ENCODE peak calls at places on chromosomes 13 and 19, in ten cellular contexts. G, N, F, M, D, K, J, Z, A and O are unnamed samples.

GRCh38 chr13:96952592-96952991 is 41.7 kb downstream of the OXGR1 start:
- DNase-seq in G (no peak), N (no peak), F (no peak), M (no peak), D (no peak), K (no peak), J (no peak), Z (no peak), A (no peak), O (no peak)

GRCh38 chr19:50797429-50798115 is 7.4 kb downstream of the ACP4 start:
- DNase-seq in G (no peak), N (no peak), F (no peak), M (no peak), D (no peak), K (no peak), J (no peak), Z (no peak), A (no peak), O (no peak)

GRCh38 chr13:98941118-98941517 is 36.7 kb downstream of the DOCK9 start:
- DNase-seq in G (no peak), N (no peak), F (no peak), M (no peak), D (no peak), K (no peak), J (no peak), Z (no peak), A (no peak), O (no peak)

GRCh38 chr13:95355491-95355890 is 54.2 kb upstream of the ABCC4 start:
- DNase-seq in G (no peak), N (no peak), F (no peak), M (no peak), D (no peak), K (peak; percentile 5), J (no peak), Z (no peak), A (no peak), O (no peak)

GRCh38 chr13:51997641-51998330 is 13.5 kb downstream of the ATP7B start:
- DNase-seq in G (no peak), N (no peak), F (no peak), M (no peak), D (no peak), K (no peak), J (peak; percentile 44), Z (no peak), A (no peak), O (no peak)

GRCh38 chr19:805161-805561 is 7.9 kb downstream of the PTBP1 start:
- DNase-seq in G (no peak), N (no peak), F (no peak), M (no peak), D (no peak), K (no peak), J (no peak), Z (no peak), A (no peak), O (no peak)

GRCh38 chr13:112220925-112221324 is 154.0 kb downstream of the SOX1 start:
- DNase-seq in G (no peak), N (no peak), F (no peak), M (no peak), D (no peak), K (no peak), J (no peak), Z (no peak), A (no peak), O (no peak)

GRCh38 chr19:42246143-42246868 is 3.9 kb upstream of the GSK3A start:
- DNase-seq in G (peak; percentile 87), N (peak; percentile 83), F (peak; percentile 73), M (peak; percentile 67), D (no peak), K (peak; percentile 81), J (peak; percentile 73), Z (no peak), A (peak; percentile 75), O (peak; percentile 67)

GRCh38 chr13:50128406-50129048 is 113.3 kb downstream of the KCNRG start:
- DNase-seq in G (no peak), N (no peak), F (no peak), M (no peak), D (no peak), K (no peak), J (no peak), Z (no peak), A (no peak), O (no peak)

GRCh38 chr13:110113284-110113764 is 193.6 kb downstream of the COL4A1 start:
- DNase-seq in G (no peak), N (no peak), F (no peak), M (no peak), D (no peak), K (no peak), J (no peak), Z (no peak), A (no peak), O (no peak)

GRCh38 chr13:112007191-112007590 is 59.8 kb upstream of the SOX1 start:
- DNase-seq in G (no peak), N (no peak), F (no peak), M (no peak), D (no peak), K (no peak), J (no peak), Z (no peak), A (no peak), O (no peak)

GRCh38 chr13:52786747-52787146 is 47.1 kb upstream of the CNMD start:
- DNase-seq in G (no peak), N (no peak), F (no peak), M (no peak), D (no peak), K (no peak), J (no peak), Z (no peak), A (no peak), O (peak; percentile 76)

GRCh38 chr19:43596842-43597461 is 557 bp downstream of the ZNF576 start:
- DNase-seq in G (no peak), N (no peak), F (no peak), M (no peak), D (no peak), K (no peak), J (no peak), Z (no peak), A (no peak), O (no peak)

GRCh38 chr19:19054939-19055440 is 8.8 kb upstream of the SLC25A42 start:
- DNase-seq in G (no peak), N (no peak), F (no peak), M (no peak), D (no peak), K (no peak), J (no peak), Z (no peak), A (no peak), O (no peak)

GRCh38 chr13:106295971-106296370 is 239.5 kb downstream of the EFNB2 start:
- DNase-seq in G (no peak), N (no peak), F (no peak), M (no peak), D (no peak), K (no peak), J (no peak), Z (no peak), A (no peak), O (no peak)

GRCh38 chr13:18714889-18715288 is 466.7 kb downstream of the TUBA3C start:
- DNase-seq in G (no peak), N (no peak), F (no peak), M (no peak), D (no peak), K (no peak), J (no peak), Z (no peak), A (no peak), O (no peak)

GRCh38 chr19:38697197-38697596 is 47.1 kb downstream of the CAPN12 start:
- DNase-seq in G (no peak), N (no peak), F (no peak), M (no peak), D (no peak), K (no peak), J (no peak), Z (no peak), A (no peak), O (no peak)
- H3K27ac ChIP-seq in G (peak overlapping the region; percentile 86), N (no peak overlapping the region), F (peak overlapping the region; percentile 57), M (peak overlapping the region; percentile 86), D (no peak overlapping the region), K (no peak overlapping the region), J (peak overlapping the region; percentile 96), Z (no peak overlapping the region), A (peak overlapping the region; percentile 91), O (peak overlapping the region; percentile 70)

GRCh38 chr19:3604227-3604986 is 2.3 kb downstream of the TBXA2R start:
- DNase-seq in G (no peak), N (no peak), F (no peak), M (no peak), D (no peak), K (no peak), J (no peak), Z (no peak), A (no peak), O (no peak)
- H3K27ac ChIP-seq in G (peak overlapping the region; percentile 47), N (no peak overlapping the region), F (no peak overlapping the region), M (no peak overlapping the region), D (no peak overlapping the region), K (no peak overlapping the region), J (peak overlapping the region; percentile 53), Z (peak overlapping the region; percentile 26), A (peak overlapping the region; percentile 92), O (no peak overlapping the region)

DNA sequence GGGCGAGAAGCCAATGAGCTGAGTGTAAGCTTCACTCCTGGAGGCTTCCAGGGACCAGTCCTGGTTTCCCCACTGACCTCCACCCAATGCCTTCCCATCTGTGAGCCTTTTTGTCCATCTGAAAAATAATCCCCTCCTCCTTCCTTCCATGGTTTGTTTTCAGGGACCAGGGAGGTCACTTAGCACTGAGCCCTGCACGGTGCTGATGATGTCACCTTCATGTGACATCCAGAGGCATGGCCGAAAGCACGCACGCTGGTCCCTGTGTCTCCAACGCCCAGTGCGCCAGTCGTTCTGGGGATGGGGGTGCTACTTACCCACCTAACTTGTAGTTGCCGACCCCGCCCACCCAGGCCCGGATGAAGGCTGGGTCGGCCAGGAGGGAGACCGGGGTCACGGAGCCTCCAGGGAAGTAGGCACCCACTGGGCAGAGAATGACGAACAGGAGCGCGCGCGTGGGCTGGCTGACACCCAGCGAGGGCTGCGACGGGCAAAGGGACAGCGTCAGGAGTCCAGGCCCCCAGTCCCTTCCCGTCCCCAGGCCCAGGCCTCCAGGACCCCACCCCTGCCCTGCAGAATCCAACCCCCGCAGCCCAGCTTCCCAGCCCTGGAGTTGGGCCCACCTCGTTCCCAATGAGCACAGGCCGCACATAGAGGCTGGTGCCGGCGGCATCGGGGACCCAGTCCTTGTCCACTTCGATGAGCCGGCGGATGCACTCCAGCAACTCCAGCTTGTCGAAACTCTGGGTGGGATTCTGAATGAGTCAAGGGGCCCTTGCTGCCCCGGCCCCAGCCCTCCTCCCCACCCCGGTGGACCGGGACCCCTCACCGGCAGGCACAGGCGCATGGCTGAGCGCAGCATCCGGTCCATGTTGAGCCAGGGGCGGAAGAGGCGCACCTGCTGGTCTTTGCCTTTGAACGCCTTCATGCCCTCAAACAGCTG is 11.2 kb downstream of the BCAT2 start:
- DNase-seq in G (no peak), N (no peak), F (no peak), M (no peak), D (no peak), K (no peak), J (no peak), Z (no peak), A (no peak), O (no peak)
- H3K27ac ChIP-seq in G (no peak overlapping the region), N (no peak overlapping the region), F (no peak overlapping the region), M (no peak overlapping the region), D (no peak overlapping the region), K (no peak overlapping the region), J (no peak overlapping the region), Z (no peak overlapping the region), A (no peak overlapping the region), O (no peak overlapping the region)

DNA sequence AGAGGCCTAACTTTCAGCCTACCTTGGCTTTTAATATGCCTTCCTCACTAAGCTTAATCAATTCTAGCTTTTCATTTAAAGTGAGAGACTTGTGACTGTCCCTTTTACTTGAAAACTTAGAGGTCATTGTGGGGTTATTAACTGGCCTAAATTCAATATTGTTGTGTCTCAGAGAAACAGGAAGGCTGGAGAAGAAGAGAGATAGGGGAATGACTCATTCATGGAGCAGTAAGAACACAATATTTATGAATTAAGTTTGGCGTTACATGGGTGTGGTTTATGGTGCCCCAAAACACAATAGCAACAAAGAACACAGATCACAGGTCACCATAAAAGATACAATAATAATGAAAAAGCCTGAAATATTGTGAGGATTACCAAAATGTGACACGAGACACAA is 612.1 kb downstream of the TBC1D4 start:
- DNase-seq in G (no peak), N (no peak), F (no peak), M (no peak), D (no peak), K (no peak), J (no peak), Z (no peak), A (no peak), O (no peak)
- H3K27ac ChIP-seq in G (no peak overlapping the region), N (no peak overlapping the region), F (no peak overlapping the region), M (no peak overlapping the region), D (no peak overlapping the region), K (no peak overlapping the region), J (no peak overlapping the region), Z (no peak overlapping the region), A (no peak overlapping the region), O (no peak overlapping the region)